ENCODE peak calls at places on chromosomes 7 and 10, in seven cellular contexts. One of them, this sample, is unnamed.

GRCh38 chr7:128114806-128115205 is 83.6 kb upstream of the LRRC4 start:
- DNase-seq in GM23338: no peak
- DNase-seq in MM.1S: no peak
- DNase-seq in GM23248: no peak
- DNase-seq in neural progenitor cell: no peak
- DNase-seq in SK-N-SH: no peak
- DNase-seq in PC-9: no peak
- DNase-seq in this sample: no peak

GRCh38 chr7:106736508-106737201 is 75.7 kb upstream of the CCDC71L start:
- DNase-seq in GM23338: peak; percentile 90
- DNase-seq in neural progenitor cell: peak; percentile 73
- DNase-seq in GM23248: peak; percentile 85
- DNase-seq in MM.1S: peak; percentile 92
- DNase-seq in SK-N-SH: peak; percentile 30
- DNase-seq in PC-9: peak; percentile 58
- DNase-seq in this sample: peak; percentile 72

GRCh38 chr10:63681965-63682704 is 160.9 kb downstream of the REEP3 start:
- DNase-seq in SK-N-SH: no peak
- DNase-seq in MM.1S: no peak
- DNase-seq in GM23248: peak; percentile 90
- DNase-seq in neural progenitor cell: no peak
- DNase-seq in GM23338: no peak
- DNase-seq in PC-9: no peak
- DNase-seq in this sample: peak; percentile 58

GRCh38 chr7:100722480-100723212 is 2.4 kb downstream of the EPO start:
- DNase-seq in PC-9: no peak
- DNase-seq in GM23248: no peak
- DNase-seq in neural progenitor cell: no peak
- DNase-seq in SK-N-SH: peak; percentile 14
- DNase-seq in GM23338: no peak
- DNase-seq in MM.1S: no peak
- DNase-seq in this sample: no peak

GRCh38 chr10:32347363-32347735 is 391 bp upstream of the EPC1 start:
- DNase-seq in GM23338: no peak
- DNase-seq in SK-N-SH: no peak
- DNase-seq in PC-9: no peak
- DNase-seq in GM23248: no peak
- DNase-seq in neural progenitor cell: no peak
- DNase-seq in MM.1S: no peak
- DNase-seq in this sample: no peak

GRCh38 chr7:83996879-83997278 is 197.7 kb downstream of the SEMA3A start:
- DNase-seq in GM23338: no peak
- DNase-seq in MM.1S: no peak
- DNase-seq in SK-N-SH: no peak
- DNase-seq in GM23248: peak; percentile 10
- DNase-seq in neural progenitor cell: no peak
- DNase-seq in PC-9: no peak
- DNase-seq in this sample: peak; percentile 55

GRCh38 chr7:99499356-99499712 is 747 bp downstream of the ZNF394 start:
- DNase-seq in neural progenitor cell: no peak
- DNase-seq in SK-N-SH: no peak
- DNase-seq in GM23248: peak; percentile 53
- DNase-seq in MM.1S: peak; percentile 31
- DNase-seq in PC-9: no peak
- DNase-seq in GM23338: no peak
- DNase-seq in this sample: no peak

GRCh38 chr10:100742936-100743335 is 2.4 kb upstream of the PAX2 start:
- DNase-seq in SK-N-SH: no peak
- DNase-seq in GM23248: no peak
- DNase-seq in neural progenitor cell: no peak
- DNase-seq in GM23338: no peak
- DNase-seq in MM.1S: no peak
- DNase-seq in PC-9: no peak
- DNase-seq in this sample: no peak

GRCh38 chr10:43111921-43112607 is 26.2 kb upstream of the CSGALNACT2 start:
- DNase-seq in GM23248: no peak
- DNase-seq in SK-N-SH: no peak
- DNase-seq in neural progenitor cell: no peak
- DNase-seq in PC-9: no peak
- DNase-seq in GM23338: no peak
- DNase-seq in MM.1S: no peak
- DNase-seq in this sample: no peak

GRCh38 chr10:71323407-71323806 is 4.3 kb downstream of the SLC29A3 start:
- DNase-seq in PC-9: no peak
- DNase-seq in SK-N-SH: peak; percentile 54
- DNase-seq in MM.1S: no peak
- DNase-seq in GM23248: peak; percentile 55
- DNase-seq in GM23338: peak; percentile 54
- DNase-seq in neural progenitor cell: no peak
- DNase-seq in this sample: no peak

GRCh38 chr7:111986601-111987000 is 219.6 kb downstream of the DOCK4 start:
- DNase-seq in neural progenitor cell: no peak
- DNase-seq in GM23248: no peak
- DNase-seq in GM23338: no peak
- DNase-seq in MM.1S: no peak
- DNase-seq in SK-N-SH: no peak
- DNase-seq in PC-9: no peak
- DNase-seq in this sample: no peak

GRCh38 chr7:137932881-137933269 is 69.0 kb downstream of the CREB3L2 start:
- DNase-seq in SK-N-SH: peak; percentile 32
- DNase-seq in GM23248: peak; percentile 90
- DNase-seq in MM.1S: no peak
- DNase-seq in neural progenitor cell: no peak
- DNase-seq in GM23338: no peak
- DNase-seq in PC-9: no peak
- DNase-seq in this sample: peak; percentile 40

GRCh38 chr7:44981035-44981706 is 2.4 kb upstream of the MYO1G start:
- DNase-seq in PC-9: no peak
- DNase-seq in GM23338: peak; percentile 36
- DNase-seq in GM23248: no peak
- DNase-seq in SK-N-SH: peak; percentile 24
- DNase-seq in MM.1S: peak; percentile 45
- DNase-seq in neural progenitor cell: no peak
- DNase-seq in this sample: no peak
- H3F3A ChIP-seq in PC-9: peaks cover 70% of the 10 kb centered on the region
- H3F3A ChIP-seq in GM23338: peaks cover 50% of the 10 kb centered on the region
- H3F3A ChIP-seq in GM23248: peaks cover 48% of the 10 kb centered on the region
- H3F3A ChIP-seq in SK-N-SH: peaks cover 39% of the 10 kb centered on the region
- H3F3A ChIP-seq in MM.1S: peaks cover 40% of the 10 kb centered on the region
- H3F3A ChIP-seq in neural progenitor cell: peaks cover 46% of the 10 kb centered on the region
- H3F3A ChIP-seq in this sample: peaks cover 13% of the 10 kb centered on the region

GRCh38 chr7:141674201-141674671 is 27.7 kb downstream of the DENND11 start:
- DNase-seq in PC-9: no peak
- DNase-seq in MM.1S: no peak
- DNase-seq in neural progenitor cell: peak; percentile 92
- DNase-seq in GM23338: peak; percentile 54
- DNase-seq in SK-N-SH: no peak
- DNase-seq in GM23248: peak; percentile 6
- DNase-seq in this sample: peak; percentile 40
- H2AFZ ChIP-seq in PC-9: no peak overlapping the region
- H2AFZ ChIP-seq in MM.1S: no peak overlapping the region
- H2AFZ ChIP-seq in neural progenitor cell: peak overlapping the region; percentile 39
- H2AFZ ChIP-seq in GM23338: no peak overlapping the region
- H2AFZ ChIP-seq in SK-N-SH: no peak overlapping the region
- H2AFZ ChIP-seq in GM23248: no peak overlapping the region
- H2AFZ ChIP-seq in this sample: no peak overlapping the region

GRCh38 chr10:96706331-96706853 is 13.9 kb downstream of the PIK3AP1 start:
- DNase-seq in SK-N-SH: no peak
- DNase-seq in neural progenitor cell: no peak
- DNase-seq in GM23248: no peak
- DNase-seq in MM.1S: no peak
- DNase-seq in GM23338: no peak
- DNase-seq in PC-9: no peak
- DNase-seq in this sample: no peak

GRCh38 chr10:96708456-96708855 is 11.9 kb downstream of the PIK3AP1 start:
- DNase-seq in neural progenitor cell: no peak
- DNase-seq in GM23338: no peak
- DNase-seq in PC-9: no peak
- DNase-seq in MM.1S: no peak
- DNase-seq in GM23248: no peak
- DNase-seq in SK-N-SH: no peak
- DNase-seq in this sample: no peak

GRCh38 chr10:96705134-96705533 is 15.2 kb downstream of the PIK3AP1 start:
- DNase-seq in PC-9: no peak
- DNase-seq in MM.1S: no peak
- DNase-seq in GM23248: no peak
- DNase-seq in SK-N-SH: no peak
- DNase-seq in neural progenitor cell: no peak
- DNase-seq in GM23338: no peak
- DNase-seq in this sample: no peak

GRCh38 chr10:96711048-96711713 is 9.1 kb downstream of the PIK3AP1 start:
- DNase-seq in GM23338: no peak
- DNase-seq in neural progenitor cell: no peak
- DNase-seq in GM23248: no peak
- DNase-seq in PC-9: no peak
- DNase-seq in MM.1S: no peak
- DNase-seq in SK-N-SH: no peak
- DNase-seq in this sample: no peak

DNA sequence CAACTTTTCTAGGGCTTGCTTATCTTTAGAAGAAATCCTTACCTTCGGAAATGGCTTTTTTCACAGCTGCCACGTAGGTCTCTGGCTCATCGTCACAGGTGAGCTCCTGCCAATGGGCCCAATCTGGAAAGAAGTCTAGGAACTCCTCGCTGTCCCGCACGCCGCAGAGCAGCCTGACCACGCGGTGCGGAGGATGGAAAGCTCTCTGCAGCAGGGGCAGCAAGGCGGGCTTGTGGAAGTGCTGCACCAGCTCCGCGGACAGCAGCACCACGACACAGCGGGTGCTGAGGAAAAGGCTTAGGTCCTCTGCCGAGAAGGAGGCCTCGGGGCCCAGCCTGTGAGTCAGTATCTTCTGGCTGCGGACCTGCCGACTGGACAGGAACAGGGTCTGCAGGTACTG is 10.8 kb downstream of the PIK3AP1 start:
- DNase-seq in PC-9: no peak
- DNase-seq in GM23248: no peak
- DNase-seq in SK-N-SH: no peak
- DNase-seq in GM23338: peak; percentile 16
- DNase-seq in neural progenitor cell: no peak
- DNase-seq in MM.1S: no peak
- DNase-seq in this sample: no peak
- H3F3A ChIP-seq in PC-9: no peaks in the 10 kb centered on the region
- H3F3A ChIP-seq in GM23248: no peaks in the 10 kb centered on the region
- H3F3A ChIP-seq in SK-N-SH: peaks cover 3% of the 10 kb centered on the region
- H3F3A ChIP-seq in GM23338: no peaks in the 10 kb centered on the region
- H3F3A ChIP-seq in neural progenitor cell: no peaks in the 10 kb centered on the region
- H3F3A ChIP-seq in MM.1S: no peaks in the 10 kb centered on the region
- H3F3A ChIP-seq in this sample: no peaks in the 10 kb centered on the region

GRCh38 chr10:34854147-34854601 is 39.1 kb upstream of the PARD3 start:
- DNase-seq in PC-9: peak; percentile 41
- DNase-seq in MM.1S: no peak
- DNase-seq in GM23338: no peak
- DNase-seq in SK-N-SH: no peak
- DNase-seq in GM23248: peak; percentile 70
- DNase-seq in neural progenitor cell: no peak
- DNase-seq in this sample: peak; percentile 98

GRCh38 chr10:34850558-34850957 is 35.5 kb upstream of the PARD3 start:
- DNase-seq in PC-9: no peak
- DNase-seq in neural progenitor cell: no peak
- DNase-seq in MM.1S: no peak
- DNase-seq in SK-N-SH: no peak
- DNase-seq in GM23338: no peak
- DNase-seq in GM23248: no peak
- DNase-seq in this sample: no peak

GRCh38 chr10:34858003-34858402 is 42.9 kb upstream of the PARD3 start:
- DNase-seq in MM.1S: no peak
- DNase-seq in SK-N-SH: no peak
- DNase-seq in GM23248: no peak
- DNase-seq in GM23338: no peak
- DNase-seq in PC-9: no peak
- DNase-seq in neural progenitor cell: no peak
- DNase-seq in this sample: no peak

GRCh38 chr10:34850036-34850435 is 34.9 kb upstream of the PARD3 start:
- DNase-seq in GM23248: no peak
- DNase-seq in PC-9: no peak
- DNase-seq in neural progenitor cell: no peak
- DNase-seq in GM23338: no peak
- DNase-seq in SK-N-SH: no peak
- DNase-seq in MM.1S: no peak
- DNase-seq in this sample: no peak

DNA sequence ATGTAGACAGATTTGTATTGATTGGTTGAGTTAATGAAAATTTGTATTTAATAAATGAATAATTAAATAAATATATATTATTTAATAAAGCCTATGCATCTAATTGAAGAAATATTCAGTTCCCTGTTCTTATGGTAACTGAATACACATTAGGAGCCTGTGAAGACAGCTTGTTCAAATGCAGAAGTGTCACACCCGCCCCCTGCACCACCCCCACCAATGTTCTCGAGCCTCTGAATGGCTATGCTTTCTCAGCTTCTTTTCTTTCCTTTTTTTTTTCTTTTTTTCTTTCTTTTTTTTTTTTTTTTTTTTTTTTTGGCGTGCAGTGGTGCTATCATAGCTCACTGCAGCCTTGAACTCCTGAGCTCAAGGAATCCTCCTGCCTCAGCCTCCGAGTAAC is 38.3 kb upstream of the PARD3 start:
- DNase-seq in neural progenitor cell: no peak
- DNase-seq in MM.1S: no peak
- DNase-seq in PC-9: no peak
- DNase-seq in GM23248: no peak
- DNase-seq in SK-N-SH: no peak
- DNase-seq in GM23338: no peak
- DNase-seq in this sample: no peak
- H2AFZ ChIP-seq in neural progenitor cell: no peak overlapping the region
- H2AFZ ChIP-seq in MM.1S: no peak overlapping the region
- H2AFZ ChIP-seq in PC-9: no peak overlapping the region
- H2AFZ ChIP-seq in GM23248: no peak overlapping the region
- H2AFZ ChIP-seq in SK-N-SH: no peak overlapping the region
- H2AFZ ChIP-seq in GM23338: no peak overlapping the region
- H2AFZ ChIP-seq in this sample: no peak overlapping the region

GRCh38 chr10:49803988-49804387 is 41.9 kb upstream of the OGDHL start:
- DNase-seq in PC-9: no peak
- DNase-seq in MM.1S: no peak
- DNase-seq in GM23248: peak; percentile 5
- DNase-seq in GM23338: no peak
- DNase-seq in SK-N-SH: no peak
- DNase-seq in neural progenitor cell: no peak
- DNase-seq in this sample: peak; percentile 62
- H3F3A ChIP-seq in PC-9: no peaks in the 10 kb centered on the region
- H3F3A ChIP-seq in MM.1S: no peaks in the 10 kb centered on the region
- H3F3A ChIP-seq in GM23248: no peaks in the 10 kb centered on the region
- H3F3A ChIP-seq in GM23338: no peaks in the 10 kb centered on the region
- H3F3A ChIP-seq in SK-N-SH: no peaks in the 10 kb centered on the region
- H3F3A ChIP-seq in neural progenitor cell: no peaks in the 10 kb centered on the region
- H3F3A ChIP-seq in this sample: no peaks in the 10 kb centered on the region

GRCh38 chr7:152902870-152903860 is 143.6 kb downstream of the ACTR3B start:
- DNase-seq in GM23338: no peak
- DNase-seq in MM.1S: no peak
- DNase-seq in SK-N-SH: no peak
- DNase-seq in neural progenitor cell: no peak
- DNase-seq in PC-9: no peak
- DNase-seq in GM23248: no peak
- DNase-seq in this sample: no peak
- H2AFZ ChIP-seq in GM23338: no peak overlapping the region
- H2AFZ ChIP-seq in MM.1S: peak overlapping the region; percentile 65
- H2AFZ ChIP-seq in SK-N-SH: no peak overlapping the region
- H2AFZ ChIP-seq in neural progenitor cell: no peak overlapping the region
- H2AFZ ChIP-seq in PC-9: no peak overlapping the region
- H2AFZ ChIP-seq in GM23248: no peak overlapping the region
- H2AFZ ChIP-seq in this sample: no peak overlapping the region

This sample was measured in PC-3.